ENCODE peak calls at places on chromosomes 5 and 9, in six cellular contexts. M is T-helper 9 cell; D is ovary; I is stimulated activated CD4-positive, alpha-beta T cell treated with anti-CD3 and anti-CD28 coated beads, TNF-alpha, amount 100 ng/mL, for 1 hour; O is Ammon's horn; Q is tibial artery. X is an unnamed sample.
A peak's percentile ranks its signal among the peaks of the same experiment; 100 is the strongest.

GRCh38 chr9:75148551-75148950 is 60.2 kb downstream of the OSTF1 start:
- DNase-seq in M (no peak), D (peak; percentile 12), I (no peak), O (no peak), Q (no peak), X (no peak)

GRCh38 chr5:162372265-162372664 is 304.7 kb downstream of the GABRG2 start:
- DNase-seq in M (no peak), D (no peak), I (no peak), O (peak; percentile 17), Q (no peak), X (no peak)

GRCh38 chr9:18060304-18060934 is 413.5 kb upstream of the ADAMTSL1 start:
- DNase-seq in M (no peak), D (no peak), I (no peak), O (no peak), Q (no peak), X (no peak)

GRCh38 chr5:1101991-1102713 is 9.7 kb downstream of the SLC12A7 start:
- DNase-seq in M (no peak), D (no peak), I (no peak), O (no peak), Q (no peak), X (no peak)

GRCh38 chr9:72041775-72042194 is 18.6 kb downstream of the C9orf57 start:
- DNase-seq in M (no peak), D (peak; percentile 62), I (no peak), O (no peak), Q (peak; percentile 73), X (no peak)

GRCh38 chr5:119355244-119355635 is 579 bp upstream of the TNFAIP8 start:
- DNase-seq in M (peak; percentile 35), D (no peak), I (no peak), O (no peak), Q (no peak), X (no peak)

GRCh38 chr9:22623236-22623635 is 176.6 kb downstream of the DMRTA1 start:
- DNase-seq in M (no peak), D (no peak), I (no peak), O (no peak), Q (no peak), X (no peak)

GRCh38 chr9:88524911-88525310 is 10.1 kb upstream of the NXNL2 start:
- DNase-seq in M (no peak), D (no peak), I (no peak), O (no peak), Q (no peak), X (no peak)

GRCh38 chr5:146068977-146069779 is 36.2 kb downstream of the PLAC8L1 start:
- DNase-seq in M (no peak), D (no peak), I (no peak), O (no peak), Q (no peak), X (no peak)

GRCh38 chr5:68368686-68369359 is 153.3 kb downstream of the PIK3R1 start:
- DNase-seq in M (no peak), D (no peak), I (no peak), O (no peak), Q (no peak), X (peak; percentile 27)

GRCh38 chr9:112200699-112201098 is 25.6 kb upstream of the SUSD1 start:
- DNase-seq in M (no peak), D (no peak), I (no peak), O (no peak), Q (no peak), X (no peak)

GRCh38 chr5:67173959-67174358 is 22.6 kb downstream of the CD180 start:
- DNase-seq in M (no peak), D (no peak), I (no peak), O (no peak), Q (no peak), X (no peak)

GRCh38 chr9:134061688-134062371 is 6.0 kb downstream of the BRD3 start:
- DNase-seq in M (no peak), D (no peak), I (no peak), O (no peak), Q (no peak), X (no peak)

GRCh38 chr5:175654807-175655206 is 3.1 kb upstream of the HRH2 start:
- DNase-seq in M (no peak), D (no peak), I (no peak), O (no peak), Q (peak; percentile 53), X (no peak)

GRCh38 chr9:124132671-124133147 is 121.1 kb downstream of the LHX2 start:
- DNase-seq in M (no peak), D (no peak), I (no peak), O (no peak), Q (no peak), X (no peak)

GRCh38 chr9:103889989-103890388 is 204.1 kb upstream of the SMC2 start:
- DNase-seq in M (no peak), D (no peak), I (no peak), O (no peak), Q (no peak), X (no peak)

GRCh38 chr9:89872913-89873707 is 268.3 kb downstream of the GADD45G start:
- DNase-seq in M (no peak), D (no peak), I (no peak), O (no peak), Q (peak; percentile 61), X (no peak)

GRCh38 chr9:111056554-111056953 is 18.3 kb upstream of the LPAR1 start:
- DNase-seq in M (no peak), D (no peak), I (no peak), O (no peak), Q (no peak), X (no peak)

GRCh38 chr5:168327994-168328393 is 36.5 kb downstream of the WWC1 start:
- DNase-seq in M (no peak), D (no peak), I (no peak), O (no peak), Q (peak; percentile 3), X (no peak)

GRCh38 chr5:69415584-69415958 is 655 bp downstream of the MARVELD2 start:
- DNase-seq in M (no peak), D (no peak), I (no peak), O (no peak), Q (no peak), X (no peak)

GRCh38 chr5:66417681-66418248 is 178.4 kb upstream of the MAST4 start:
- DNase-seq in M (no peak), D (no peak), I (no peak), O (no peak), Q (no peak), X (no peak)

GRCh38 chr5:76791461-76791860 is 27.4 kb upstream of the F2RL1 start:
- DNase-seq in M (no peak), D (no peak), I (no peak), O (no peak), Q (no peak), X (no peak)